ENCODE peak calls at places on chromosomes 16 and 17, in ten cellular contexts. One of them, this sample, is unnamed.

GRCh38 chr17:81865733-81866439 is 5.3 kb downstream of the ARHGDIA start:
- DNase-seq in GM10248: no peak
- DNase-seq in MCF 10A: peak
- DNase-seq in AG08396: no peak
- DNase-seq in islet precursor cell: no peak
- DNase-seq in transverse colon: peak
- DNase-seq in stimulated activated CD8-positive, alpha-beta memory T cell treated with anti-CD3 and anti-CD28 coated beads, Interleukin-4, amount 100 ng/mL, for 1 hour: no peak
- DNase-seq in tibial artery: no peak
- DNase-seq in psoas muscle: no peak
- DNase-seq in GM04503: no peak
- DNase-seq in this sample: peak

GRCh38 chr17:29347831-29348281 is 42.3 kb upstream of the TAOK1 start:
- DNase-seq in GM10248: no peak
- DNase-seq in MCF 10A: peak
- DNase-seq in AG08396: no peak
- DNase-seq in islet precursor cell: peak
- DNase-seq in transverse colon: no peak
- DNase-seq in stimulated activated CD8-positive, alpha-beta memory T cell treated with anti-CD3 and anti-CD28 coated beads, Interleukin-4, amount 100 ng/mL, for 1 hour: no peak
- DNase-seq in tibial artery: no peak
- DNase-seq in psoas muscle: no peak
- DNase-seq in GM04503: peak
- DNase-seq in this sample: peak

GRCh38 chr17:81348097-81349055 is 46.9 kb upstream of the BAHCC1 start:
- DNase-seq in GM10248: no peak
- DNase-seq in MCF 10A: no peak
- DNase-seq in AG08396: no peak
- DNase-seq in islet precursor cell: no peak
- DNase-seq in transverse colon: peak
- DNase-seq in stimulated activated CD8-positive, alpha-beta memory T cell treated with anti-CD3 and anti-CD28 coated beads, Interleukin-4, amount 100 ng/mL, for 1 hour: no peak
- DNase-seq in tibial artery: no peak
- DNase-seq in psoas muscle: no peak
- DNase-seq in GM04503: no peak
- DNase-seq in this sample: no peak

GRCh38 chr17:31095239-31096105 is 695 bp downstream of the NF1 start:
- DNase-seq in GM10248: peak
- DNase-seq in MCF 10A: peak
- DNase-seq in AG08396: peak
- DNase-seq in islet precursor cell: peak
- DNase-seq in transverse colon: peak
- DNase-seq in stimulated activated CD8-positive, alpha-beta memory T cell treated with anti-CD3 and anti-CD28 coated beads, Interleukin-4, amount 100 ng/mL, for 1 hour: peak
- DNase-seq in tibial artery: peak
- DNase-seq in psoas muscle: peak
- DNase-seq in GM04503: no peak
- DNase-seq in this sample: peak

GRCh38 chr16:28915181-28915580 is 9.9 kb downstream of the RABEP2 start:
- DNase-seq in GM10248: no peak
- DNase-seq in MCF 10A: no peak
- DNase-seq in AG08396: peak
- DNase-seq in islet precursor cell: no peak
- DNase-seq in transverse colon: no peak
- DNase-seq in stimulated activated CD8-positive, alpha-beta memory T cell treated with anti-CD3 and anti-CD28 coated beads, Interleukin-4, amount 100 ng/mL, for 1 hour: no peak
- DNase-seq in tibial artery: no peak
- DNase-seq in psoas muscle: no peak
- DNase-seq in GM04503: peak
- DNase-seq in this sample: no peak

GRCh38 chr17:77827461-77827968 is 131.0 kb upstream of the TNRC6C start:
- DNase-seq in GM10248: no peak
- DNase-seq in MCF 10A: no peak
- DNase-seq in AG08396: no peak
- DNase-seq in islet precursor cell: no peak
- DNase-seq in transverse colon: no peak
- DNase-seq in stimulated activated CD8-positive, alpha-beta memory T cell treated with anti-CD3 and anti-CD28 coated beads, Interleukin-4, amount 100 ng/mL, for 1 hour: no peak
- DNase-seq in tibial artery: no peak
- DNase-seq in psoas muscle: peak
- DNase-seq in GM04503: no peak
- DNase-seq in this sample: no peak

GRCh38 chr17:67573987-67574657 is 143.6 kb upstream of the NOL11 start:
- DNase-seq in GM10248: no peak
- DNase-seq in MCF 10A: no peak
- DNase-seq in AG08396: no peak
- DNase-seq in islet precursor cell: no peak
- DNase-seq in transverse colon: no peak
- DNase-seq in stimulated activated CD8-positive, alpha-beta memory T cell treated with anti-CD3 and anti-CD28 coated beads, Interleukin-4, amount 100 ng/mL, for 1 hour: no peak
- DNase-seq in tibial artery: no peak
- DNase-seq in psoas muscle: no peak
- DNase-seq in GM04503: no peak
- DNase-seq in this sample: peak

GRCh38 chr16:12323007-12323699 is 346.6 kb downstream of the SNX29 start:
- DNase-seq in GM10248: no peak
- DNase-seq in MCF 10A: no peak
- DNase-seq in AG08396: no peak
- DNase-seq in islet precursor cell: no peak
- DNase-seq in transverse colon: no peak
- DNase-seq in stimulated activated CD8-positive, alpha-beta memory T cell treated with anti-CD3 and anti-CD28 coated beads, Interleukin-4, amount 100 ng/mL, for 1 hour: no peak
- DNase-seq in tibial artery: no peak
- DNase-seq in psoas muscle: no peak
- DNase-seq in GM04503: no peak
- DNase-seq in this sample: no peak

GRCh38 chr17:80899402-80900268 is 92.0 kb upstream of the CHMP6 start:
- DNase-seq in GM10248: peak
- DNase-seq in MCF 10A: peak
- DNase-seq in AG08396: peak
- DNase-seq in islet precursor cell: peak
- DNase-seq in transverse colon: peak
- DNase-seq in stimulated activated CD8-positive, alpha-beta memory T cell treated with anti-CD3 and anti-CD28 coated beads, Interleukin-4, amount 100 ng/mL, for 1 hour: peak
- DNase-seq in tibial artery: no peak
- DNase-seq in psoas muscle: no peak
- DNase-seq in GM04503: no peak
- DNase-seq in this sample: peak

GRCh38 chr16:84481051-84481735 is 23.3 kb downstream of the MEAK7 start:
- DNase-seq in GM10248: no peak
- DNase-seq in MCF 10A: no peak
- DNase-seq in AG08396: no peak
- DNase-seq in islet precursor cell: peak
- DNase-seq in transverse colon: no peak
- DNase-seq in stimulated activated CD8-positive, alpha-beta memory T cell treated with anti-CD3 and anti-CD28 coated beads, Interleukin-4, amount 100 ng/mL, for 1 hour: no peak
- DNase-seq in tibial artery: no peak
- DNase-seq in psoas muscle: no peak
- DNase-seq in GM04503: no peak
- DNase-seq in this sample: no peak

GRCh38 chr17:33142703-33143299 is 150.3 kb downstream of the ASIC2 start:
- DNase-seq in GM10248: no peak
- DNase-seq in MCF 10A: peak
- DNase-seq in AG08396: peak
- DNase-seq in islet precursor cell: peak
- DNase-seq in transverse colon: no peak
- DNase-seq in stimulated activated CD8-positive, alpha-beta memory T cell treated with anti-CD3 and anti-CD28 coated beads, Interleukin-4, amount 100 ng/mL, for 1 hour: no peak
- DNase-seq in tibial artery: no peak
- DNase-seq in psoas muscle: no peak
- DNase-seq in GM04503: no peak
- DNase-seq in this sample: peak

GRCh38 chr16:74450236-74450635 is 29.0 kb upstream of the CLEC18B start:
- DNase-seq in GM10248: no peak
- DNase-seq in MCF 10A: peak
- DNase-seq in AG08396: no peak
- DNase-seq in islet precursor cell: no peak
- DNase-seq in transverse colon: no peak
- DNase-seq in stimulated activated CD8-positive, alpha-beta memory T cell treated with anti-CD3 and anti-CD28 coated beads, Interleukin-4, amount 100 ng/mL, for 1 hour: no peak
- DNase-seq in tibial artery: no peak
- DNase-seq in psoas muscle: no peak
- DNase-seq in GM04503: no peak
- DNase-seq in this sample: no peak

GRCh38 chr17:69860142-69860680 is 214.8 kb upstream of the KCNJ16 start:
- DNase-seq in GM10248: no peak
- DNase-seq in MCF 10A: no peak
- DNase-seq in AG08396: no peak
- DNase-seq in islet precursor cell: no peak
- DNase-seq in transverse colon: no peak
- DNase-seq in stimulated activated CD8-positive, alpha-beta memory T cell treated with anti-CD3 and anti-CD28 coated beads, Interleukin-4, amount 100 ng/mL, for 1 hour: no peak
- DNase-seq in tibial artery: no peak
- DNase-seq in psoas muscle: no peak
- DNase-seq in GM04503: no peak
- DNase-seq in this sample: no peak

GRCh38 chr16:88356727-88357199 is 26.0 kb upstream of the ZNF469 start:
- DNase-seq in GM10248: no peak
- DNase-seq in MCF 10A: no peak
- DNase-seq in AG08396: no peak
- DNase-seq in islet precursor cell: no peak
- DNase-seq in transverse colon: no peak
- DNase-seq in stimulated activated CD8-positive, alpha-beta memory T cell treated with anti-CD3 and anti-CD28 coated beads, Interleukin-4, amount 100 ng/mL, for 1 hour: no peak
- DNase-seq in tibial artery: no peak
- DNase-seq in psoas muscle: peak
- DNase-seq in GM04503: no peak
- DNase-seq in this sample: no peak

GRCh38 chr17:77504652-77505459 is 364.1 kb downstream of the SEC14L1 start:
- DNase-seq in GM10248: no peak
- DNase-seq in MCF 10A: no peak
- DNase-seq in AG08396: no peak
- DNase-seq in islet precursor cell: no peak
- DNase-seq in transverse colon: no peak
- DNase-seq in stimulated activated CD8-positive, alpha-beta memory T cell treated with anti-CD3 and anti-CD28 coated beads, Interleukin-4, amount 100 ng/mL, for 1 hour: no peak
- DNase-seq in tibial artery: no peak
- DNase-seq in psoas muscle: peak
- DNase-seq in GM04503: no peak
- DNase-seq in this sample: no peak

GRCh38 chr17:73639322-73639721 is 4.9 kb downstream of the SDK2 start:
- DNase-seq in GM10248: peak
- DNase-seq in MCF 10A: no peak
- DNase-seq in AG08396: no peak
- DNase-seq in islet precursor cell: peak
- DNase-seq in transverse colon: no peak
- DNase-seq in stimulated activated CD8-positive, alpha-beta memory T cell treated with anti-CD3 and anti-CD28 coated beads, Interleukin-4, amount 100 ng/mL, for 1 hour: no peak
- DNase-seq in tibial artery: peak
- DNase-seq in psoas muscle: peak
- DNase-seq in GM04503: no peak
- DNase-seq in this sample: no peak

GRCh38 chr17:8709006-8709405 is 35.6 kb downstream of the CCDC42 start:
- DNase-seq in GM10248: no peak
- DNase-seq in MCF 10A: no peak
- DNase-seq in AG08396: no peak
- DNase-seq in islet precursor cell: no peak
- DNase-seq in transverse colon: no peak
- DNase-seq in stimulated activated CD8-positive, alpha-beta memory T cell treated with anti-CD3 and anti-CD28 coated beads, Interleukin-4, amount 100 ng/mL, for 1 hour: no peak
- DNase-seq in tibial artery: no peak
- DNase-seq in psoas muscle: no peak
- DNase-seq in GM04503: no peak
- DNase-seq in this sample: no peak

GRCh38 chr17:59406278-59406677 is 74.8 kb downstream of the YPEL2 start:
- DNase-seq in GM10248: no peak
- DNase-seq in MCF 10A: no peak
- DNase-seq in AG08396: no peak
- DNase-seq in islet precursor cell: no peak
- DNase-seq in transverse colon: no peak
- DNase-seq in stimulated activated CD8-positive, alpha-beta memory T cell treated with anti-CD3 and anti-CD28 coated beads, Interleukin-4, amount 100 ng/mL, for 1 hour: no peak
- DNase-seq in tibial artery: no peak
- DNase-seq in psoas muscle: no peak
- DNase-seq in GM04503: no peak
- DNase-seq in this sample: no peak

GRCh38 chr16:1642148-1642547 is 30.0 kb downstream of the CRAMP1 start:
- DNase-seq in GM10248: no peak
- DNase-seq in MCF 10A: no peak
- DNase-seq in AG08396: no peak
- DNase-seq in islet precursor cell: no peak
- DNase-seq in transverse colon: no peak
- DNase-seq in stimulated activated CD8-positive, alpha-beta memory T cell treated with anti-CD3 and anti-CD28 coated beads, Interleukin-4, amount 100 ng/mL, for 1 hour: no peak
- DNase-seq in tibial artery: no peak
- DNase-seq in psoas muscle: peak
- DNase-seq in GM04503: no peak
- DNase-seq in this sample: no peak

GRCh38 chr17:82112181-82112865 is 14.3 kb upstream of the FASN start:
- DNase-seq in GM10248: no peak
- DNase-seq in MCF 10A: no peak
- DNase-seq in AG08396: no peak
- DNase-seq in islet precursor cell: no peak
- DNase-seq in transverse colon: no peak
- DNase-seq in stimulated activated CD8-positive, alpha-beta memory T cell treated with anti-CD3 and anti-CD28 coated beads, Interleukin-4, amount 100 ng/mL, for 1 hour: no peak
- DNase-seq in tibial artery: no peak
- DNase-seq in psoas muscle: no peak
- DNase-seq in GM04503: no peak
- DNase-seq in this sample: no peak

GRCh38 chr17:55433029-55433628 is 11.5 kb upstream of the MMD start:
- DNase-seq in GM10248: no peak
- DNase-seq in MCF 10A: peak
- DNase-seq in AG08396: peak
- DNase-seq in islet precursor cell: peak
- DNase-seq in transverse colon: no peak
- DNase-seq in stimulated activated CD8-positive, alpha-beta memory T cell treated with anti-CD3 and anti-CD28 coated beads, Interleukin-4, amount 100 ng/mL, for 1 hour: no peak
- DNase-seq in tibial artery: no peak
- DNase-seq in psoas muscle: no peak
- DNase-seq in GM04503: no peak
- DNase-seq in this sample: peak

GRCh38 chr17:7549401-7550055 is 670 bp downstream of the TNFSF12 start:
- DNase-seq in GM10248: no peak
- DNase-seq in MCF 10A: peak
- DNase-seq in AG08396: no peak
- DNase-seq in islet precursor cell: no peak
- DNase-seq in transverse colon: peak
- DNase-seq in stimulated activated CD8-positive, alpha-beta memory T cell treated with anti-CD3 and anti-CD28 coated beads, Interleukin-4, amount 100 ng/mL, for 1 hour: no peak
- DNase-seq in tibial artery: no peak
- DNase-seq in psoas muscle: no peak
- DNase-seq in GM04503: no peak
- DNase-seq in this sample: no peak

GRCh38 chr16:17829826-17830225 is 359.1 kb upstream of the XYLT1 start:
- DNase-seq in GM10248: no peak
- DNase-seq in MCF 10A: no peak
- DNase-seq in AG08396: no peak
- DNase-seq in islet precursor cell: no peak
- DNase-seq in transverse colon: no peak
- DNase-seq in stimulated activated CD8-positive, alpha-beta memory T cell treated with anti-CD3 and anti-CD28 coated beads, Interleukin-4, amount 100 ng/mL, for 1 hour: no peak
- DNase-seq in tibial artery: no peak
- DNase-seq in psoas muscle: no peak
- DNase-seq in GM04503: no peak
- DNase-seq in this sample: no peak